ENCODE peak calls at places on chromosomes 4 and X, in ten cellular contexts. K, A, I, C, S, N, D, M, Y and W are unnamed samples.

GRCh38 chr4:103091601-103092223 is 7.9 kb downstream of the BDH2 start:
- DNase-seq in K (peak), Y (peak), S (peak), C (peak), M (peak), I (peak), A (peak), N (peak), D (peak), W (no peak)

GRCh38 chr4:54229631-54230478 is 762 bp downstream of the PDGFRA start:
- DNase-seq in Y (peak), S (no peak), A (no peak), D (no peak), M (no peak), K (no peak), C (no peak), I (no peak), N (no peak), W (no peak)

GRCh38 chr4:156970501-156971167 is 965 bp downstream of the PDGFC start:
- DNase-seq in N (no peak), Y (peak), S (no peak), M (peak), C (peak), A (no peak), I (no peak), K (no peak), D (peak), W (peak)

GRCh38 chr4:12761694-12762093 is 722.4 kb downstream of the RAB28 start:
- DNase-seq in D (no peak), M (no peak), N (no peak), C (no peak), Y (no peak), A (peak), K (no peak), I (no peak), S (no peak), W (no peak)

GRCh38 chr4:13857397-13857796 is 229.9 kb upstream of the BOD1L1 start:
- DNase-seq in I (no peak), S (no peak), A (no peak), D (no peak), K (no peak), C (no peak), N (no peak), Y (no peak), M (no peak), W (no peak)

GRCh38 chr4:112257098-112257497 is 25.5 kb downstream of the AP1AR start:
- DNase-seq in Y (no peak), K (no peak), C (no peak), I (no peak), M (no peak), S (no peak), N (no peak), A (no peak), D (no peak), W (no peak)

GRCh38 chr4:187307131-187307530 is 583.5 kb upstream of the FAT1 start:
- DNase-seq in I (no peak), C (no peak), S (no peak), M (no peak), K (no peak), A (no peak), D (no peak), N (no peak), Y (no peak), W (no peak)

GRCh38 chrX:153560000-153560399 is 38.9 kb downstream of the CCNQ start:
- DNase-seq in K (no peak), N (no peak), I (no peak), A (no peak), D (no peak), M (no peak), Y (no peak), S (no peak), C (no peak), W (no peak)

GRCh38 chr4:69984030-69984443 is 11.7 kb upstream of the STATH start:
- DNase-seq in A (no peak), S (no peak), C (no peak), D (no peak), M (peak), N (peak), I (no peak), K (no peak), Y (peak), W (no peak)

GRCh38 chr4:48334900-48335384 is 6.4 kb upstream of the SLAIN2 start:
- DNase-seq in A (no peak), D (no peak), S (no peak), C (no peak), Y (no peak), M (no peak), N (no peak), K (no peak), I (no peak), W (no peak)

GRCh38 chrX:147978931-147979330 is 2.2 kb upstream of the FMR1NB start:
- DNase-seq in K (no peak), Y (no peak), S (no peak), D (no peak), C (no peak), M (no peak), I (no peak), N (no peak), A (no peak), W (no peak)

GRCh38 chrX:67523002-67523711 is 20.7 kb upstream of the AR start:
- DNase-seq in C (no peak), A (no peak), I (no peak), S (no peak), M (no peak), Y (no peak), N (no peak), K (no peak), D (no peak), W (no peak)